ENCODE peak calls at places on chromosome 2, in four cellular contexts. B is NCI-H748 treated with DMSO at 0.1 percent for 48 hours, C is NCI-H69, W is NCI-H226. L is an unnamed sample.

GRCh38 chr2:26590960-26591618 is 50.1 kb downstream of the CIB4 start:
- DNase-seq in B (no peak), C (peak; percentile 9), W (no peak), L (no peak)

GRCh38 chr2:241813080-241813805 is 4.2 kb downstream of the NEU4 start:
- DNase-seq in B (no peak), C (no peak), W (no peak), L (no peak)

GRCh38 chr2:70143314-70144150 is 47.3 kb downstream of the C2orf42 start:
- DNase-seq in B (no peak), C (peak; percentile 53), W (no peak), L (no peak)

GRCh38 chr2:102789349-102790085 is 27.7 kb downstream of the TMEM182 start:
- DNase-seq in B (no peak), C (no peak), W (no peak), L (peak; percentile 23)

GRCh38 chr2:158726906-158727592 is 68.1 kb upstream of the DAPL1 start:
- DNase-seq in B (peak; percentile 52), C (peak; percentile 93), W (no peak), L (no peak)

GRCh38 chr2:223101340-223102039 is 49.5 kb downstream of the KCNE4 start:
- DNase-seq in B (no peak), C (peak; percentile 80), W (peak; percentile 36), L (peak; percentile 14)

GRCh38 chr2:171409436-171409971 is 24.3 kb downstream of the METTL8 start:
- DNase-seq in B (no peak), C (peak; percentile 78), W (no peak), L (no peak)

GRCh38 chr2:231717281-231718180 is 9.2 kb downstream of the PTMA start:
- DNase-seq in B (no peak), C (no peak), W (peak; percentile 83), L (no peak)

GRCh38 chr2:33583194-33583938 is 15.7 kb downstream of the FAM98A start:
- DNase-seq in B (no peak), C (peak; percentile 14), W (no peak), L (no peak)

GRCh38 chr2:227308784-227309183 is 16.3 kb upstream of the MFF start:
- DNase-seq in B (no peak), C (no peak), W (peak; percentile 79), L (no peak)

GRCh38 chr2:192162392-192163042 is 32.2 kb downstream of the TMEFF2 start:
- DNase-seq in B (peak; percentile 83), C (peak; percentile 55), W (peak; percentile 51), L (peak; percentile 47)

GRCh38 chr2:160324917-160325316 is 124.8 kb upstream of the ITGB6 start:
- DNase-seq in B (no peak), C (no peak), W (no peak), L (no peak)

GRCh38 chr2:44989176-44989575 is 20.1 kb downstream of the SIX2 start:
- DNase-seq in B (no peak), C (no peak), W (no peak), L (no peak)

GRCh38 chr2:166592750-166593149 is 98.7 kb upstream of the SCN7A start:
- DNase-seq in B (no peak), C (no peak), W (peak; percentile 53), L (no peak)

GRCh38 chr2:102256281-102256680 is 55.1 kb upstream of the IL1RL1 start:
- DNase-seq in B (no peak), C (no peak), W (no peak), L (no peak)

GRCh38 chr2:172348555-172349288 is 78.7 kb upstream of the ITGA6 start:
- DNase-seq in B (no peak), C (no peak), W (no peak), L (no peak)